ENCODE peak calls at places on chromosomes 16 and 17, in eight cellular contexts. S is activated CD4-positive, alpha-beta memory T cell treated with anti-CD3 and anti-CD28 coated beads, Interleukin-2, amount 10 ng/mL, durations not matched to agents 7 days and 5 days; P is activated CD8-positive, alpha-beta T cell treated with anti-CD3 and anti-CD28 coated beads, Interleukin-2, amount 10 ng/mL, durations not matched to agents 7 days and 5 days; E is stimulated activated CD8-positive, alpha-beta memory T cell treated with anti-CD3 and anti-CD28 coated beads, Interleukin-7, amount 100 ng/mL, for 1 hour; H is Karpas-422; N is right lobe of liver; J is hippocampal formation; R is sigmoid colon. W is an unnamed sample.

GRCh38 chr16:25066747-25067631 is 44.6 kb upstream of the LCMT1 start:
- DNase-seq in P (peak), R (peak), N (peak), S (peak), J (peak), E (peak), H (peak), W (peak)

GRCh38 chr17:47686276-47686635 is 7.7 kb upstream of the TBKBP1 start:
- DNase-seq in P (no peak), E (no peak), S (no peak), H (no peak), J (no peak), N (no peak), R (no peak), W (peak)

GRCh38 chr17:27315322-27315721 is 21.4 kb downstream of the WSB1 start:
- DNase-seq in E (no peak), N (no peak), H (no peak), P (no peak), S (no peak), J (no peak), R (peak), W (peak)

GRCh38 chr17:40068129-40068581 is 5.4 kb downstream of the THRA start:
- DNase-seq in P (no peak), R (peak), J (no peak), E (no peak), N (no peak), S (no peak), H (no peak), W (peak)

GRCh38 chr17:3802461-3803307 is 1.7 kb upstream of the ITGAE start:
- DNase-seq in P (no peak), J (no peak), S (no peak), N (peak), H (no peak), E (no peak), R (peak), W (peak)

GRCh38 chr17:49055181-49055927 is 58.2 kb downstream of the IGF2BP1 start:
- DNase-seq in H (no peak), J (no peak), E (no peak), S (no peak), R (no peak), N (no peak), P (no peak), W (no peak)

GRCh38 chr17:51667722-51668083 is 407.4 kb downstream of the UTP18 start:
- DNase-seq in P (no peak), R (no peak), H (no peak), N (no peak), J (no peak), S (no peak), E (no peak), W (no peak)

GRCh38 chr17:79627184-79627765 is 16.4 kb upstream of the RBFOX3 start:
- DNase-seq in J (no peak), S (no peak), E (no peak), P (no peak), N (peak), H (no peak), R (peak), W (no peak)

GRCh38 chr17:44903012-44903685 is 3.9 kb upstream of the EFTUD2 start:
- DNase-seq in S (no peak), H (no peak), N (no peak), J (no peak), R (no peak), E (no peak), P (no peak), W (no peak)

GRCh38 chr17:28711723-28712036 is at the start of gene PROCA1:
- DNase-seq in R (no peak), S (peak), E (no peak), P (peak), N (no peak), J (no peak), H (peak), W (no peak)

GRCh38 chr16:84603115-84603816 is 14.6 kb downstream of the COTL1 start:
- DNase-seq in P (no peak), R (peak), J (no peak), H (no peak), S (peak), E (no peak), N (peak), W (peak)

GRCh38 chr17:75239778-75240393 is 21.5 kb downstream of the GGA3 start:
- DNase-seq in S (no peak), J (no peak), P (no peak), E (no peak), R (no peak), N (no peak), H (no peak), W (no peak)

GRCh38 chr17:64240741-64241347 is 22.2 kb downstream of the TEX2 start:
- DNase-seq in P (no peak), S (no peak), H (no peak), J (no peak), R (peak), E (no peak), N (peak), W (peak)

GRCh38 chr17:81008140-81008539 is 16.5 kb downstream of the CHMP6 start:
- DNase-seq in H (no peak), J (no peak), E (no peak), S (no peak), R (no peak), P (no peak), N (no peak), W (no peak)

GRCh38 chr17:17523001-17523713 is 27.0 kb upstream of the RASD1 start:
- DNase-seq in H (no peak), N (no peak), E (no peak), J (no peak), S (no peak), P (no peak), R (no peak), W (no peak)

GRCh38 chr17:35056013-35056412 is 7.5 kb downstream of the RFFL start:
- DNase-seq in S (no peak), P (no peak), H (no peak), E (no peak), R (no peak), J (no peak), N (no peak), W (no peak)